ENCODE peak calls at places on chromosomes 4 and X, in ten cellular contexts. W, C, R, D, S, P, Y, E, A and X are unnamed samples.

GRCh38 chrX:141760761-141761160 is 62.2 kb upstream of the SPANXD start:
- DNase-seq in W (peak; percentile 5), C (no peak), R (no peak), D (no peak), S (no peak), P (no peak), Y (no peak), E (no peak), A (no peak), X (no peak)

GRCh38 chr4:148514041-148514440 is 71.8 kb upstream of the NR3C2 start:
- DNase-seq in W (no peak), C (no peak), R (no peak), D (no peak), S (no peak), P (no peak), Y (no peak), E (no peak), A (no peak), X (no peak)

GRCh38 chrX:627510-627964 is 3.1 kb upstream of the SHOX start:
- DNase-seq in W (no peak), C (no peak), R (no peak), D (no peak), S (no peak), P (no peak), Y (no peak), E (peak; percentile 38), A (no peak), X (no peak)

GRCh38 chr4:158513246-158513645 is 8.4 kb upstream of the RXFP1 start:
- DNase-seq in W (no peak), C (no peak), R (no peak), D (no peak), S (no peak), P (no peak), Y (no peak), E (no peak), A (no peak), X (no peak)

GRCh38 chr4:8247047-8247930 is 22.3 kb upstream of the HTRA3 start:
- DNase-seq in W (no peak), C (no peak), R (no peak), D (no peak), S (no peak), P (no peak), Y (no peak), E (no peak), A (no peak), X (peak; percentile 96)

GRCh38 chr4:69757464-69757863 is 3.0 kb downstream of the SULT1B1 start:
- DNase-seq in W (no peak), C (no peak), R (no peak), D (no peak), S (no peak), P (no peak), Y (no peak), E (no peak), A (no peak), X (no peak)

GRCh38 chr4:105619193-105619931 is 66.9 kb downstream of the ARHGEF38 start:
- DNase-seq in W (no peak), C (no peak), R (no peak), D (no peak), S (no peak), P (no peak), Y (peak; percentile 62), E (no peak), A (no peak), X (peak; percentile 64)

GRCh38 chr4:116664198-116664597 is 421.2 kb downstream of the TRAM1L1 start:
- DNase-seq in W (no peak), C (no peak), R (no peak), D (no peak), S (no peak), P (no peak), Y (no peak), E (peak; percentile 36), A (no peak), X (no peak)

GRCh38 chr4:150682126-150682525 is 100.2 kb downstream of the MAB21L2 start:
- DNase-seq in W (no peak), C (no peak), R (no peak), D (no peak), S (no peak), P (no peak), Y (peak; percentile 22), E (no peak), A (no peak), X (no peak)

GRCh38 chrX:69149466-69150293 is 15.6 kb downstream of the PJA1 start:
- DNase-seq in W (no peak), C (no peak), R (no peak), D (no peak), S (no peak), P (no peak), Y (no peak), E (no peak), A (no peak), X (no peak)

GRCh38 chrX:9148626-9149385 is 114.9 kb upstream of the FAM9B start:
- DNase-seq in W (peak; percentile 78), C (no peak), R (no peak), D (no peak), S (no peak), P (no peak), Y (no peak), E (no peak), A (no peak), X (no peak)

GRCh38 chr4:656651-657337 is 17.3 kb downstream of the ATP5ME start:
- DNase-seq in W (no peak), C (no peak), R (no peak), D (no peak), S (no peak), P (no peak), Y (no peak), E (no peak), A (no peak), X (no peak)

GRCh38 chr4:114606240-114606639 is 7.6 kb downstream of the UGT8 start:
- DNase-seq in W (no peak), C (no peak), R (no peak), D (no peak), S (no peak), P (no peak), Y (peak; percentile 68), E (no peak), A (no peak), X (no peak)

GRCh38 chr4:14364953-14365533 is 637.2 kb upstream of the CPEB2 start:
- DNase-seq in W (no peak), C (no peak), R (no peak), D (no peak), S (no peak), P (no peak), Y (no peak), E (no peak), A (no peak), X (no peak)

GRCh38 chrX:56729152-56729557 is at the start of gene NBDY:
- DNase-seq in W (peak; percentile 24), C (no peak), R (peak; percentile 50), D (peak; percentile 11), S (peak; percentile 63), P (peak; percentile 10), Y (peak; percentile 42), E (peak; percentile 53), A (peak; percentile 26), X (peak; percentile 62)

GRCh38 chr4:58507079-58507478 is 1396.9 kb upstream of the IGFBP7 start:
- DNase-seq in W (no peak), C (no peak), R (no peak), D (no peak), S (no peak), P (no peak), Y (no peak), E (no peak), A (no peak), X (no peak)

GRCh38 chr4:76090241-76090691 is 15.8 kb downstream of the ART3 start:
- DNase-seq in W (peak; percentile 98), C (no peak), R (no peak), D (no peak), S (no peak), P (peak; percentile 31), Y (no peak), E (no peak), A (peak; percentile 9), X (no peak)

GRCh38 chr4:34250562-34250961 is 1993.8 kb downstream of the ARAP2 start:
- DNase-seq in W (peak; percentile 36), C (no peak), R (no peak), D (no peak), S (no peak), P (no peak), Y (no peak), E (no peak), A (no peak), X (no peak)

GRCh38 chr4:128707864-128708263 is 101.6 kb upstream of the JADE1 start:
- DNase-seq in W (no peak), C (no peak), R (no peak), D (no peak), S (no peak), P (no peak), Y (no peak), E (no peak), A (no peak), X (no peak)

GRCh38 chrX:106897259-106897658 is 5.9 kb downstream of the RIPPLY1 start:
- DNase-seq in W (peak; percentile 34), C (no peak), R (no peak), D (no peak), S (no peak), P (no peak), Y (no peak), E (peak; percentile 25), A (no peak), X (no peak)

GRCh38 chr4:84938316-84938715 is 28.2 kb downstream of the WDFY3 start:
- DNase-seq in W (peak; percentile 69), C (no peak), R (no peak), D (no peak), S (no peak), P (no peak), Y (no peak), E (no peak), A (peak; percentile 41), X (no peak)

GRCh38 chr4:94131212-94131611 is 76.5 kb upstream of the SMARCAD1 start:
- DNase-seq in W (no peak), C (no peak), R (no peak), D (no peak), S (no peak), P (no peak), Y (no peak), E (no peak), A (no peak), X (no peak)

GRCh38 chr4:104901438-104901837 is 245.2 kb upstream of the TET2 start:
- DNase-seq in W (no peak), C (no peak), R (peak; percentile 18), D (no peak), S (no peak), P (no peak), Y (peak; percentile 17), E (no peak), A (no peak), X (no peak)

GRCh38 chr4:182969651-182970279 is 52.6 kb upstream of the DCTD start:
- DNase-seq in W (no peak), C (no peak), R (no peak), D (no peak), S (no peak), P (no peak), Y (no peak), E (no peak), A (no peak), X (no peak)

GRCh38 chr4:120557372-120557771 is 365.2 kb downstream of the PRDM5 start:
- DNase-seq in W (no peak), C (no peak), R (no peak), D (no peak), S (no peak), P (no peak), Y (no peak), E (no peak), A (no peak), X (no peak)

GRCh38 chrX:15849555-15849954 is 5.1 kb downstream of the AP1S2 start:
- DNase-seq in W (no peak), C (no peak), R (no peak), D (no peak), S (no peak), P (no peak), Y (no peak), E (peak; percentile 30), A (no peak), X (no peak)

GRCh38 chrX:118745570-118745969 is 18.2 kb downstream of the IL13RA1 start:
- DNase-seq in W (no peak), C (no peak), R (no peak), D (no peak), S (no peak), P (no peak), Y (no peak), E (no peak), A (no peak), X (no peak)

GRCh38 chrX:49264460-49264859 is at the start of gene FOXP3:
- DNase-seq in W (no peak), C (no peak), R (no peak), D (no peak), S (no peak), P (no peak), Y (no peak), E (no peak), A (no peak), X (no peak)